ENCODE peak calls at places on chromosome 22, in nine cellular contexts. J is OCI-LY7, W is prostate gland, P is lower leg skin, E is fibroblast of lung, Q is A549, N is neural progenitor cell, X is IMR-90, L is K562. Y is an unnamed sample.

GRCh38 chr22:23911318-23911980 is 17.3 kb downstream of the MIF start:
- DNase-seq in E (no peak), W (no peak), Q (no peak), J (peak), X (no peak), N (no peak), P (peak), L (no peak), Y (no peak)

GRCh38 chr22:47408409-47408808 is 646.0 kb downstream of the TBC1D22A start:
- DNase-seq in W (no peak), L (no peak), P (peak), J (no peak), Q (no peak), E (no peak), N (no peak), X (no peak), Y (no peak)

GRCh38 chr22:43996170-43996980 is 27.7 kb upstream of the PARVB start:
- DNase-seq in N (no peak), J (no peak), W (no peak), P (peak), L (no peak), Q (no peak), X (no peak), E (no peak), Y (no peak)

GRCh38 chr22:26502688-26503561 is 9.3 kb downstream of the TFIP11 start:
- DNase-seq in N (peak), P (no peak), E (peak), J (peak), L (peak), Q (no peak), X (peak), W (no peak), Y (peak)

GRCh38 chr22:36465232-36466021 is 16.0 kb downstream of the TXN2 start:
- DNase-seq in L (no peak), X (peak), Q (peak), P (peak), N (no peak), W (peak), J (no peak), E (peak), Y (peak)

GRCh38 chr22:47102648-47103047 is 340.2 kb downstream of the TBC1D22A start:
- DNase-seq in E (no peak), Q (no peak), L (no peak), X (peak), P (peak), W (no peak), J (no peak), N (no peak), Y (no peak)

GRCh38 chr22:30605449-30606110 is 1.4 kb upstream of the TCN2 start:
- DNase-seq in N (peak), L (peak), J (peak), W (peak), E (peak), Q (peak), P (no peak), X (peak), Y (peak)

GRCh38 chr22:23237841-23238240 is 57.5 kb downstream of the BCR start:
- DNase-seq in X (no peak), J (no peak), N (no peak), P (no peak), Q (no peak), L (peak), W (no peak), E (no peak), Y (no peak)

GRCh38 chr22:40178417-40179409 is 988 bp downstream of the TNRC6B start:
- DNase-seq in W (peak), N (peak), X (peak), L (no peak), E (peak), Q (no peak), J (peak), P (no peak), Y (peak)

GRCh38 chr22:17161991-17162390 is 2.9 kb upstream of the HDHD5 start:
- DNase-seq in Q (no peak), E (no peak), J (no peak), X (no peak), W (no peak), L (no peak), P (no peak), N (no peak), Y (no peak)

GRCh38 chr22:30564045-30564765 is 10.3 kb downstream of the GAL3ST1 start:
- DNase-seq in Q (no peak), N (no peak), J (no peak), P (no peak), L (no peak), E (no peak), X (no peak), W (no peak), Y (no peak)

GRCh38 chr22:40739723-40740122 is 60.4 kb downstream of the MCHR1 start:
- DNase-seq in Q (no peak), E (no peak), N (no peak), L (no peak), X (no peak), W (no peak), P (no peak), J (no peak), Y (no peak)

GRCh38 chr22:21591695-21592094 is 24.2 kb downstream of the UBE2L3 start:
- DNase-seq in W (no peak), P (no peak), X (no peak), E (no peak), J (no peak), N (no peak), Q (no peak), L (no peak), Y (no peak)

GRCh38 chr22:17205432-17205831 is 13.8 kb downstream of the ADA2 start:
- DNase-seq in E (no peak), W (no peak), L (no peak), J (peak), P (no peak), X (no peak), N (no peak), Q (no peak), Y (no peak)

GRCh38 chr22:46064966-46065666 is 85.2 kb upstream of the PPARA start:
- DNase-seq in P (peak), Q (no peak), W (no peak), X (no peak), E (peak), N (no peak), J (no peak), L (no peak), Y (peak)

GRCh38 chr22:46066691-46067090 is 83.6 kb upstream of the PPARA start:
- DNase-seq in W (peak), L (no peak), J (no peak), Q (no peak), X (no peak), N (no peak), E (no peak), P (peak), Y (peak)

GRCh38 chr22:46067159-46068111 is 82.9 kb upstream of the PPARA start:
- DNase-seq in J (no peak), L (no peak), P (peak), Q (no peak), X (no peak), E (peak), W (no peak), N (no peak), Y (peak)

GRCh38 chr22:46064236-46064965 is 85.9 kb upstream of the PPARA start:
- DNase-seq in N (no peak), W (no peak), J (no peak), X (no peak), L (no peak), P (peak), Q (no peak), E (no peak), Y (no peak)

DNA sequence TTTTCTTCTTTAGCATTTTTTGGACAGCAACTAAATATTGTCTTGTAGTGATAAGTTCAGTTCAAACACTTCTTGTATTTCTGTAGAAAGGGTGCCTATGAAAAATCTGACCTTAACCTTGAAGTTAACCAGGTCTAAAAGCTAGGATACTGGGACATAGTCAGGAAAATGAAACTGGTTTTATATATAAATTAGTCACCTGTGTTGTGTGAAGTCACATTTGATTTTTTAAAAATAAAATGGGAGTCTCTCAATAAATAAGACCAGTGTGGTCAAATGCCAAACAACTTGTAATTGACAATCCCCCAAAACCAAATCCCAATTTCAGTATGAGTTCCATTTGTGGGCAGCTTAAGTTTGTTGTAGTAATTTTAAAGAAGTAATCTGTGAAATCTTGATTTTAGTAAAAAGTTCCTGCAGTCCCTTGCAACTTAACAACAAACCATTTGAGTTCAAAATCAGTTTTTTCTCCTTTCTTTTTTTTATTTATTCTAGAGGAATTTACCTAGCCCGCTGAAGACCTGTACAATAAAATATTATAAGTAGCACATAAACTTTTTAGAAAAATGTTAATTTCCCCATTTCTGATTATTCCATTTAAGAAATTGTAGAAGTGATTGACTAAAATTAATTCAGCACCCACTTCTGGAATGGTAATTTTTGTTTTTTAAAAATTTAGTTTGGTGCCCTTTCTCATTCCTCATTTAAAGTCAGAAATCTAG is 84.4 kb upstream of the PPARA start:
- DNase-seq in X (no peak), J (no peak), Q (no peak), N (no peak), P (no peak), L (no peak), W (no peak), E (no peak), Y (peak)
- H3K4me3 ChIP-seq in X (no peak), J (no peak), Q (peak), N (no peak), P (no peak), L (no peak), W (peak), E (peak), Y (no peak)

DNA sequence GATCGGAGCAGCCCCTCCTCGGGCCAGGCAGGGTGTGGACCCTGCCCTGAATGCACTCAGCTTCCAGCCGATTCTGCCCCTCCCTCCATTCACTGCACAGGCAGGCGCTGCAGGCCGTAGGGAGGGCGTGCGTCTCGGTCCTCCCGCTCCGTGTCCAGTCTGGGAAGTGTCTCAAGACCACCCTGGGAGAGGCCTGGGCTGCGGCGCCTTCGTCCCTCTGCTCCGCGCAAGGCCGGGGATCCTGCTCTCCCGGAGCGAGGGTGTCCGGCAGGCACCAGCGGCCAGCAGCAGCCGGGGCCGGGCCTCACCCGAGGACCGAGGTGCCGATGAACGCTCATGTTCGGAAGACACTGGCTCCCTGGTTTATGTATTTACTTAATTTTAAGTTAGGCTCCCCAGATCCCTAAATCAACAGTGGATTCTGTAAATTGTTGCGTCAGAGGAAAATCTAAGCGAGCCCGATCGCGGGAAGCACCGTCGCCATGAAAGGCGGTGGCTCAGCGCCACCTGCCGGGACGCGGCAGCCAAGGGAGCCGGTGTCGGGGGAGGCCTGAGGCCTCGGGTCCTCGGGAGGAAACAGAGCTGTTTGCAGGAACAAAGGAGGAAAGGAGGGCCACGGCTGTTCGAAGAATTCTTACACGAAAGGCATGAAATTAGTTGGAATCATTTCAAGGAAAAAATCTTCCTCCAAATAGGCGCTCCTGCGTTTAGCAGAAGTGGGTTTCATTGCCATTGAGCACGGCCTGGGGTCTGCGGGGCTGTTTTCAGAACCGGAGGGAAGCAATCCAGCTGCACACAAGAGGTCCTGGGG is 195.3 kb downstream of the BRD1 start:
- DNase-seq in X (peak), Q (peak), J (no peak), P (no peak), W (peak), L (no peak), E (peak), N (peak), Y (peak)
- TF ChIP-seq CTCF in X (peak), Q (peak), J (no peak), P (no peak), W (peak), L (no peak), E (peak), N (peak), Y (peak)

GRCh38 chr22:19065298-19065859 is 56.8 kb downstream of the DGCR2 start:
- DNase-seq in N (no peak), X (no peak), W (no peak), Q (no peak), L (no peak), J (no peak), E (no peak), P (no peak), Y (no peak)
- H3K4me3 ChIP-seq in N (no peak), X (no peak), W (no peak), Q (no peak), L (no peak), J (no peak), E (no peak), P (no peak), Y (no peak)

DNA sequence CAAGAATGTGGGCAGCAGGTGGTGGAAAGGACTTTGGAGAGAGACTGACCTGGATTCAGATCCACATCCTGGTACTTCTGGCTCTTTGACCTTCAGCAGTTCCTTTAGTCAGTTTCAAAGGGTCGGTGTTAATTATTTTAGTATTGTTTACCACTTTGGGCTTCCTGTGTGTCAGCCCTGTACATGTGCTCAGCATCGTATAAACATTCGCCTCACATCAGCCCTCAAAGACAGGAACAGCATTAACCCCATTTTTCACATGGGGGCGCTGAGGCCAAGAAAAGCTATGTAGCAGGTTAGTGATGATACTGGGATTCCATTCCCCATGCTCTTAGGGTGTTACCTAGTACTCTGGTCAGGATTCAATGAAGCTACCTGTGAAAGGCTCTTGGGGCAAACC is 72.1 kb upstream of the YWHAH start:
- DNase-seq in L (peak), J (peak), N (peak), X (no peak), W (no peak), Q (no peak), P (no peak), E (no peak), Y (no peak)
- TF ChIP-seq CTCF in L (peak), J (peak), N (peak), X (no peak), W (no peak), Q (no peak), P (no peak), E (peak), Y (no peak)

Y was measured in astrocyte of the spinal cord.